ENCODE peak calls at places on chromosomes 2 and 18, in eight cellular contexts. One of them, this sample, is unnamed.
A peak's percentile ranks its signal among the peaks of the same experiment; 100 is the strongest.

GRCh38 chr2:233247744-233248143 is 3.7 kb upstream of the ATG16L1 start:
- DNase-seq in tibial nerve: no peak
- DNase-seq in transverse colon: no peak
- DNase-seq in GM23338: no peak
- DNase-seq in psoas muscle: no peak
- DNase-seq in body of pancreas: no peak
- DNase-seq in lower lobe of right lung: no peak
- DNase-seq in CD8-positive, alpha-beta memory T cell: no peak
- DNase-seq in this sample: no peak

GRCh38 chr18:42052137-42052708 is 97.2 kb downstream of the PIK3C3 start:
- DNase-seq in GM23338: peak; percentile 5
- DNase-seq in tibial nerve: no peak
- DNase-seq in transverse colon: no peak
- DNase-seq in lower lobe of right lung: no peak
- DNase-seq in body of pancreas: no peak
- DNase-seq in psoas muscle: no peak
- DNase-seq in CD8-positive, alpha-beta memory T cell: no peak
- DNase-seq in this sample: no peak

GRCh38 chr2:174263989-174264388 is 15.7 kb upstream of the OLA1 start:
- DNase-seq in lower lobe of right lung: no peak
- DNase-seq in CD8-positive, alpha-beta memory T cell: no peak
- DNase-seq in transverse colon: no peak
- DNase-seq in tibial nerve: no peak
- DNase-seq in psoas muscle: no peak
- DNase-seq in body of pancreas: no peak
- DNase-seq in GM23338: no peak
- DNase-seq in this sample: no peak

GRCh38 chr2:23065936-23066335 is 319.0 kb upstream of the KLHL29 start:
- DNase-seq in body of pancreas: no peak
- DNase-seq in psoas muscle: no peak
- DNase-seq in transverse colon: no peak
- DNase-seq in CD8-positive, alpha-beta memory T cell: no peak
- DNase-seq in tibial nerve: no peak
- DNase-seq in lower lobe of right lung: no peak
- DNase-seq in GM23338: no peak
- DNase-seq in this sample: no peak

GRCh38 chr18:47100214-47100831 is 50.0 kb downstream of the HDHD2 start:
- DNase-seq in body of pancreas: peak; percentile 72
- DNase-seq in CD8-positive, alpha-beta memory T cell: peak; percentile 31
- DNase-seq in GM23338: peak; percentile 92
- DNase-seq in transverse colon: peak; percentile 31
- DNase-seq in tibial nerve: peak; percentile 31
- DNase-seq in psoas muscle: no peak
- DNase-seq in lower lobe of right lung: no peak
- DNase-seq in this sample: peak; percentile 49

GRCh38 chr18:45920367-45920766 is 46.8 kb downstream of the EPG5 start:
- DNase-seq in CD8-positive, alpha-beta memory T cell: no peak
- DNase-seq in transverse colon: peak; percentile 60
- DNase-seq in tibial nerve: peak; percentile 56
- DNase-seq in body of pancreas: peak; percentile 93
- DNase-seq in psoas muscle: peak; percentile 93
- DNase-seq in lower lobe of right lung: peak; percentile 77
- DNase-seq in GM23338: no peak
- DNase-seq in this sample: peak; percentile 73

GRCh38 chr18:3449702-3450357 is at the start of gene TGIF1:
- DNase-seq in CD8-positive, alpha-beta memory T cell: peak; percentile 43
- DNase-seq in body of pancreas: peak; percentile 88
- DNase-seq in transverse colon: peak; percentile 88
- DNase-seq in lower lobe of right lung: peak; percentile 87
- DNase-seq in psoas muscle: peak; percentile 95
- DNase-seq in GM23338: peak; percentile 82
- DNase-seq in tibial nerve: peak; percentile 66
- DNase-seq in this sample: peak; percentile 90

GRCh38 chr2:173278794-173279527 is 75.7 kb upstream of the CDCA7 start:
- DNase-seq in CD8-positive, alpha-beta memory T cell: no peak
- DNase-seq in lower lobe of right lung: no peak
- DNase-seq in psoas muscle: no peak
- DNase-seq in transverse colon: no peak
- DNase-seq in tibial nerve: no peak
- DNase-seq in body of pancreas: no peak
- DNase-seq in GM23338: no peak
- DNase-seq in this sample: no peak

GRCh38 chr2:74003494-74004211 is 18.9 kb downstream of the TET3 start:
- DNase-seq in body of pancreas: no peak
- DNase-seq in lower lobe of right lung: no peak
- DNase-seq in psoas muscle: peak; percentile 66
- DNase-seq in GM23338: peak; percentile 30
- DNase-seq in transverse colon: no peak
- DNase-seq in CD8-positive, alpha-beta memory T cell: no peak
- DNase-seq in tibial nerve: no peak
- DNase-seq in this sample: peak; percentile 32

GRCh38 chr2:175957845-175958244 is 44.2 kb downstream of the LNPK start:
- DNase-seq in body of pancreas: no peak
- DNase-seq in transverse colon: no peak
- DNase-seq in CD8-positive, alpha-beta memory T cell: no peak
- DNase-seq in psoas muscle: peak; percentile 45
- DNase-seq in tibial nerve: no peak
- DNase-seq in GM23338: peak; percentile 21
- DNase-seq in lower lobe of right lung: no peak
- DNase-seq in this sample: no peak

GRCh38 chr2:45120546-45120945 is 111.3 kb upstream of the SIX2 start:
- DNase-seq in lower lobe of right lung: no peak
- DNase-seq in psoas muscle: no peak
- DNase-seq in tibial nerve: no peak
- DNase-seq in GM23338: no peak
- DNase-seq in body of pancreas: no peak
- DNase-seq in CD8-positive, alpha-beta memory T cell: no peak
- DNase-seq in transverse colon: no peak
- DNase-seq in this sample: no peak

GRCh38 chr2:51350100-51350499 is 318.2 kb upstream of the NRXN1 start:
- DNase-seq in GM23338: no peak
- DNase-seq in lower lobe of right lung: no peak
- DNase-seq in tibial nerve: no peak
- DNase-seq in psoas muscle: no peak
- DNase-seq in transverse colon: no peak
- DNase-seq in body of pancreas: no peak
- DNase-seq in CD8-positive, alpha-beta memory T cell: no peak
- DNase-seq in this sample: no peak

GRCh38 chr2:70340921-70341765 is 39.3 kb upstream of the FAM136A start:
- DNase-seq in transverse colon: peak; percentile 35
- DNase-seq in CD8-positive, alpha-beta memory T cell: peak; percentile 24
- DNase-seq in psoas muscle: no peak
- DNase-seq in GM23338: peak; percentile 88
- DNase-seq in body of pancreas: peak; percentile 26
- DNase-seq in tibial nerve: no peak
- DNase-seq in lower lobe of right lung: no peak
- DNase-seq in this sample: no peak

GRCh38 chr2:235955664-235956063 is 212.5 kb downstream of the GBX2 start:
- DNase-seq in psoas muscle: no peak
- DNase-seq in body of pancreas: no peak
- DNase-seq in lower lobe of right lung: no peak
- DNase-seq in CD8-positive, alpha-beta memory T cell: no peak
- DNase-seq in transverse colon: no peak
- DNase-seq in GM23338: no peak
- DNase-seq in tibial nerve: no peak
- DNase-seq in this sample: no peak
- H3K4me1 ChIP-seq in psoas muscle: no peaks in the 10 kb centered on the region
- H3K4me1 ChIP-seq in body of pancreas: no peaks in the 10 kb centered on the region
- H3K4me1 ChIP-seq in lower lobe of right lung: no peaks in the 10 kb centered on the region
- H3K4me1 ChIP-seq in CD8-positive, alpha-beta memory T cell: peaks cover 11% of the 10 kb centered on the region
- H3K4me1 ChIP-seq in transverse colon: no peaks in the 10 kb centered on the region
- H3K4me1 ChIP-seq in GM23338: peaks cover 23% of the 10 kb centered on the region
- H3K4me1 ChIP-seq in tibial nerve: peaks cover 4% of the 10 kb centered on the region
- H3K4me1 ChIP-seq in this sample: no peaks in the 10 kb centered on the region

GRCh38 chr2:234247453-234248180 is 197.1 kb downstream of the SPP2 start:
- DNase-seq in body of pancreas: no peak
- DNase-seq in CD8-positive, alpha-beta memory T cell: no peak
- DNase-seq in lower lobe of right lung: no peak
- DNase-seq in GM23338: no peak
- DNase-seq in transverse colon: no peak
- DNase-seq in psoas muscle: no peak
- DNase-seq in tibial nerve: no peak
- DNase-seq in this sample: no peak

GRCh38 chr2:234249873-234250272 is 199.4 kb downstream of the SPP2 start:
- DNase-seq in body of pancreas: no peak
- DNase-seq in psoas muscle: no peak
- DNase-seq in GM23338: peak; percentile 40
- DNase-seq in lower lobe of right lung: no peak
- DNase-seq in CD8-positive, alpha-beta memory T cell: no peak
- DNase-seq in tibial nerve: no peak
- DNase-seq in transverse colon: no peak
- DNase-seq in this sample: no peak

GRCh38 chr2:234251326-234252271 is 201.1 kb downstream of the SPP2 start:
- DNase-seq in body of pancreas: peak; percentile 12
- DNase-seq in tibial nerve: no peak
- DNase-seq in transverse colon: peak; percentile 48
- DNase-seq in psoas muscle: no peak
- DNase-seq in CD8-positive, alpha-beta memory T cell: no peak
- DNase-seq in GM23338: no peak
- DNase-seq in lower lobe of right lung: no peak
- DNase-seq in this sample: peak; percentile 56

GRCh38 chr2:234245945-234246344 is 195.4 kb downstream of the SPP2 start:
- DNase-seq in tibial nerve: no peak
- DNase-seq in body of pancreas: no peak
- DNase-seq in lower lobe of right lung: no peak
- DNase-seq in psoas muscle: no peak
- DNase-seq in CD8-positive, alpha-beta memory T cell: no peak
- DNase-seq in GM23338: no peak
- DNase-seq in transverse colon: no peak
- DNase-seq in this sample: no peak

GRCh38 chr2:234249006-234249405 is 198.5 kb downstream of the SPP2 start:
- DNase-seq in body of pancreas: no peak
- DNase-seq in tibial nerve: no peak
- DNase-seq in transverse colon: no peak
- DNase-seq in lower lobe of right lung: no peak
- DNase-seq in CD8-positive, alpha-beta memory T cell: no peak
- DNase-seq in GM23338: no peak
- DNase-seq in psoas muscle: no peak
- DNase-seq in this sample: no peak
- H3K4me1 ChIP-seq in body of pancreas: peaks cover 29% of the 10 kb centered on the region
- H3K4me1 ChIP-seq in tibial nerve: peaks cover 6% of the 10 kb centered on the region
- H3K4me1 ChIP-seq in transverse colon: peaks cover 9% of the 10 kb centered on the region
- H3K4me1 ChIP-seq in lower lobe of right lung: no peaks in the 10 kb centered on the region
- H3K4me1 ChIP-seq in CD8-positive, alpha-beta memory T cell: peaks cover 3% of the 10 kb centered on the region
- H3K4me1 ChIP-seq in GM23338: peaks cover 4% of the 10 kb centered on the region
- H3K4me1 ChIP-seq in psoas muscle: no peaks in the 10 kb centered on the region
- H3K4me1 ChIP-seq in this sample: peaks cover 9% of the 10 kb centered on the region

GRCh38 chr2:240157147-240157470 is 16.7 kb upstream of the OTOS start:
- DNase-seq in body of pancreas: no peak
- DNase-seq in transverse colon: no peak
- DNase-seq in tibial nerve: no peak
- DNase-seq in lower lobe of right lung: peak; percentile 15
- DNase-seq in CD8-positive, alpha-beta memory T cell: no peak
- DNase-seq in GM23338: no peak
- DNase-seq in psoas muscle: peak; percentile 24
- DNase-seq in this sample: no peak
- H3K4me1 ChIP-seq in body of pancreas: no peaks in the 10 kb centered on the region
- H3K4me1 ChIP-seq in transverse colon: no peaks in the 10 kb centered on the region
- H3K4me1 ChIP-seq in tibial nerve: no peaks in the 10 kb centered on the region
- H3K4me1 ChIP-seq in lower lobe of right lung: no peaks in the 10 kb centered on the region
- H3K4me1 ChIP-seq in CD8-positive, alpha-beta memory T cell: no peaks in the 10 kb centered on the region
- H3K4me1 ChIP-seq in GM23338: no peaks in the 10 kb centered on the region
- H3K4me1 ChIP-seq in psoas muscle: no peaks in the 10 kb centered on the region
- H3K4me1 ChIP-seq in this sample: no peaks in the 10 kb centered on the region

GRCh38 chr2:219702796-219703545 is 75.5 kb downstream of the SLC4A3 start:
- DNase-seq in body of pancreas: no peak
- DNase-seq in GM23338: no peak
- DNase-seq in psoas muscle: peak; percentile 55
- DNase-seq in lower lobe of right lung: peak; percentile 56
- DNase-seq in CD8-positive, alpha-beta memory T cell: no peak
- DNase-seq in transverse colon: no peak
- DNase-seq in tibial nerve: no peak
- DNase-seq in this sample: no peak
- H3K4me1 ChIP-seq in body of pancreas: no peaks in the 10 kb centered on the region
- H3K4me1 ChIP-seq in GM23338: peaks cover 47% of the 10 kb centered on the region
- H3K4me1 ChIP-seq in psoas muscle: peaks cover 65% of the 10 kb centered on the region
- H3K4me1 ChIP-seq in lower lobe of right lung: peaks cover 7% of the 10 kb centered on the region
- H3K4me1 ChIP-seq in CD8-positive, alpha-beta memory T cell: no peaks in the 10 kb centered on the region
- H3K4me1 ChIP-seq in transverse colon: peaks cover 15% of the 10 kb centered on the region
- H3K4me1 ChIP-seq in tibial nerve: no peaks in the 10 kb centered on the region
- H3K4me1 ChIP-seq in this sample: no peaks in the 10 kb centered on the region

GRCh38 chr2:20638646-20639430 is 12.1 kb downstream of the HS1BP3 start:
- DNase-seq in lower lobe of right lung: peak; percentile 33
- DNase-seq in body of pancreas: no peak
- DNase-seq in tibial nerve: no peak
- DNase-seq in CD8-positive, alpha-beta memory T cell: no peak
- DNase-seq in transverse colon: no peak
- DNase-seq in psoas muscle: peak; percentile 46
- DNase-seq in GM23338: no peak
- DNase-seq in this sample: no peak

GRCh38 chr2:20635698-20636584 is 15.0 kb downstream of the HS1BP3 start:
- DNase-seq in lower lobe of right lung: peak; percentile 85
- DNase-seq in tibial nerve: peak; percentile 90
- DNase-seq in transverse colon: peak; percentile 88
- DNase-seq in body of pancreas: peak; percentile 83
- DNase-seq in CD8-positive, alpha-beta memory T cell: no peak
- DNase-seq in psoas muscle: peak; percentile 92
- DNase-seq in GM23338: peak; percentile 90
- DNase-seq in this sample: peak; percentile 85

GRCh38 chr2:20640411-20641122 is 10.3 kb downstream of the HS1BP3 start:
- DNase-seq in transverse colon: peak; percentile 37
- DNase-seq in psoas muscle: peak; percentile 67
- DNase-seq in tibial nerve: no peak
- DNase-seq in lower lobe of right lung: no peak
- DNase-seq in body of pancreas: peak; percentile 21
- DNase-seq in GM23338: no peak
- DNase-seq in CD8-positive, alpha-beta memory T cell: no peak
- DNase-seq in this sample: no peak

GRCh38 chr2:20637147-20637546 is 13.8 kb downstream of the HS1BP3 start:
- DNase-seq in psoas muscle: peak; percentile 31
- DNase-seq in tibial nerve: no peak
- DNase-seq in lower lobe of right lung: no peak
- DNase-seq in GM23338: no peak
- DNase-seq in transverse colon: no peak
- DNase-seq in CD8-positive, alpha-beta memory T cell: no peak
- DNase-seq in body of pancreas: no peak
- DNase-seq in this sample: no peak

GRCh38 chr2:20638014-20638413 is 12.9 kb downstream of the HS1BP3 start:
- DNase-seq in transverse colon: no peak
- DNase-seq in body of pancreas: no peak
- DNase-seq in lower lobe of right lung: no peak
- DNase-seq in tibial nerve: no peak
- DNase-seq in psoas muscle: peak; percentile 49
- DNase-seq in GM23338: no peak
- DNase-seq in CD8-positive, alpha-beta memory T cell: no peak
- DNase-seq in this sample: no peak
- H3K4me1 ChIP-seq in transverse colon: peaks cover 43% of the 10 kb centered on the region
- H3K4me1 ChIP-seq in body of pancreas: peaks cover 33% of the 10 kb centered on the region
- H3K4me1 ChIP-seq in lower lobe of right lung: peaks cover 42% of the 10 kb centered on the region
- H3K4me1 ChIP-seq in tibial nerve: peaks cover 64% of the 10 kb centered on the region
- H3K4me1 ChIP-seq in psoas muscle: peaks cover 23% of the 10 kb centered on the region
- H3K4me1 ChIP-seq in GM23338: peaks cover 6% of the 10 kb centered on the region
- H3K4me1 ChIP-seq in CD8-positive, alpha-beta memory T cell: peaks cover 8% of the 10 kb centered on the region
- H3K4me1 ChIP-seq in this sample: peaks cover 19% of the 10 kb centered on the region

This sample was measured in mucosa of descending colon.